ENCODE peak calls at places on chromosomes 16 and 17, in five cellular contexts. D is neural progenitor cell, C is choroid plexus epithelial cell, P is AG10803, F is fibroblast of pulmonary artery. A is an unnamed sample.
A peak's percentile ranks its signal among the peaks of the same experiment; 100 is the strongest.

GRCh38 chr16:30366511-30366910 is 3.8 kb downstream of the TBC1D10B start:
- DNase-seq in C (no peak), D (no peak), F (no peak), P (no peak), A (peak; percentile 69)

GRCh38 chr16:2008631-2009301 is 855 bp downstream of the ZNF598 start:
- DNase-seq in F (peak; percentile 57), P (peak; percentile 62), D (no peak), C (peak; percentile 57), A (peak; percentile 59)

GRCh38 chr17:27294689-27295630 is 1.0 kb downstream of the WSB1 start:
- DNase-seq in C (peak; percentile 94), F (peak; percentile 94), P (peak; percentile 84), D (peak; percentile 82), A (peak; percentile 88)

GRCh38 chr16:23905027-23905426 is 69.2 kb downstream of the PRKCB start:
- DNase-seq in D (peak; percentile 83), F (peak; percentile 3), P (peak; percentile 86), C (peak; percentile 55), A (peak; percentile 57)

GRCh38 chr16:492211-492875 is 35.2 kb upstream of the CAPN15 start:
- DNase-seq in F (no peak), P (no peak), D (peak; percentile 36), C (no peak), A (no peak)

GRCh38 chr17:27471321-27472269 is 15.3 kb downstream of the KSR1 start:
- DNase-seq in F (no peak), C (peak; percentile 42), D (no peak), P (no peak), A (peak; percentile 98)

GRCh38 chr17:4006745-4007211 is 42.5 kb upstream of the ATP2A3 start:
- DNase-seq in F (no peak), C (no peak), D (no peak), P (no peak), A (no peak)

GRCh38 chr16:86740817-86741799 is 162.8 kb downstream of the FOXL1 start:
- DNase-seq in C (peak; percentile 82), F (peak; percentile 76), P (peak; percentile 70), D (peak; percentile 41), A (peak; percentile 36)

GRCh38 chr17:21313320-21313719 is 28.8 kb downstream of the MAP2K3 start:
- DNase-seq in D (no peak), F (no peak), C (no peak), P (no peak), A (no peak)

GRCh38 chr17:65523411-65523810 is 38.0 kb downstream of the AXIN2 start:
- DNase-seq in F (peak; percentile 18), P (no peak), D (no peak), C (no peak), A (no peak)

GRCh38 chr17:72501404-72502110 is 380.7 kb downstream of the SOX9 start:
- DNase-seq in P (no peak), C (peak; percentile 17), F (no peak), D (no peak), A (peak; percentile 57)

GRCh38 chr17:53142890-53143289 is 679.8 kb upstream of the KIF2B start:
- DNase-seq in D (peak; percentile 34), C (no peak), F (peak; percentile 8), P (no peak), A (no peak)

GRCh38 chr16:16857603-16858283 is 478.8 kb downstream of the NPIPA7 start:
- DNase-seq in P (no peak), C (no peak), D (no peak), F (no peak), A (peak; percentile 35)

DNA sequence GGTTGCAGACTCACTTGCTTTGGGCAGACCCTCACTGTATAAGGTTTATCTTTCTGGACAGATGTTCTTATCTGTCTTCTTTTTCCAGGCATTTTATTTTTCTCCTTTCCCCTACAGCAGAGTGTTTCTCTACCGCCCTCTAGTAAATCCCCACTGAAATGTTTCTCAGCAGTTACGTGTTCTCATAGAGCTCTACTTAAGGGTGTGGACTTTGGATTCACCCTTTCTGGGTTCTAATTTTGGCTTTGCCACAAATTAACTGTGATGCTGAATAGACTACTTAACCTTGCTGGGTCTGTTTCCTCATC is 2.0 kb downstream of the ADAT1 start:
- DNase-seq in P (peak; percentile 47), D (peak; percentile 52), F (peak; percentile 63), C (peak; percentile 71), A (peak; percentile 48)
- TF ChIP-seq CTCF in P (peak; percentile 69), D (peak; percentile 67), F (peak; percentile 74), C (peak; percentile 66), A (peak; percentile 59)

GRCh38 chr16:3876160-3876559 is 4.4 kb downstream of the CREBBP start:
- DNase-seq in C (no peak), F (no peak), D (no peak), P (no peak), A (no peak)

GRCh38 chr16:3876695-3877094 is 3.8 kb downstream of the CREBBP start:
- DNase-seq in C (no peak), D (no peak), P (peak; percentile 58), F (no peak), A (peak; percentile 22)

GRCh38 chr16:3873482-3874173 is 6.9 kb downstream of the CREBBP start:
- DNase-seq in D (no peak), C (no peak), F (no peak), P (peak; percentile 55), A (no peak)

GRCh38 chr16:3874242-3874641 is 6.3 kb downstream of the CREBBP start:
- DNase-seq in F (no peak), C (no peak), D (no peak), P (no peak), A (no peak)

GRCh38 chr16:3874794-3875692 is 5.5 kb downstream of the CREBBP start:
- DNase-seq in C (no peak), F (no peak), P (no peak), D (no peak), A (no peak)
- H3K4me3 ChIP-seq in C (no peak overlapping the region), F (no peak overlapping the region), P (no peak overlapping the region), D (no peak overlapping the region), A (no peak overlapping the region)

GRCh38 chr16:66719246-66719645 is 22.7 kb upstream of the CMTM4 start:
- DNase-seq in C (no peak), F (no peak), D (no peak), P (no peak), A (no peak)

GRCh38 chr16:66714062-66714461 is 17.5 kb upstream of the CMTM4 start:
- DNase-seq in C (no peak), F (no peak), D (no peak), P (no peak), A (peak; percentile 24)

GRCh38 chr16:66714659-66715307 is 18.2 kb upstream of the CMTM4 start:
- DNase-seq in F (no peak), D (no peak), P (peak; percentile 34), C (no peak), A (peak; percentile 65)

GRCh38 chr16:66717776-66718175 is 21.2 kb upstream of the CMTM4 start:
- DNase-seq in P (no peak), F (no peak), C (no peak), D (no peak), A (peak; percentile 46)

DNA sequence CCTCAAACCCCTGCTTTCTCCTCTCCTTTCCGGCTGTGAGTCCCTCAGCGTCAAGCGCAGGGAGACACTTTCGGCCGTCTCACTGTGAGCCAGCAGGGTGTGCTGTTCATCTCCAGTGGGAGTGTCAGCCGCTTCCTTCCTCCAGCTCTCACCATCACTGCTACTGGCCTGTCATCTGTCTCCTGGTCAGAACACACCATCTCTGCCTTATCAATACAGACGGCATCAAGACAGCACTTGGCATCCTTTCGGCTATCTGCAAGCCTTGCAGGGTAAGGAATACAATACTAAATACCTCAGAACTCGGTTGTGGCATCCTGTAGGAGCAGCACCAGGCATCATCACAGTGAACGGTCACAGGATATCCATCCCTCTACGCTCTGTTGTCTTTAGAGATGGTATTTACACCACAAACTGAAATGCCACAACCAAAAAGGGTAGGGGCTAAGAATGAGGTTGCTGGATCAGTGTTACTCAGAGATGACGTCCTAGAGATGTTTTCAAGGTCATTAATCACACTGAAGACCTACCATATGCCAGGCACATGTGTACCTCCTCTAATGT is 20.7 kb upstream of the CMTM4 start:
- DNase-seq in F (peak; percentile 64), D (peak; percentile 61), P (peak; percentile 88), C (peak; percentile 74), A (peak; percentile 34)
- TF ChIP-seq CTCF in F (peak; percentile 81), D (peak; percentile 59), P (peak; percentile 90), C (peak; percentile 83), A (peak; percentile 34)

DNA sequence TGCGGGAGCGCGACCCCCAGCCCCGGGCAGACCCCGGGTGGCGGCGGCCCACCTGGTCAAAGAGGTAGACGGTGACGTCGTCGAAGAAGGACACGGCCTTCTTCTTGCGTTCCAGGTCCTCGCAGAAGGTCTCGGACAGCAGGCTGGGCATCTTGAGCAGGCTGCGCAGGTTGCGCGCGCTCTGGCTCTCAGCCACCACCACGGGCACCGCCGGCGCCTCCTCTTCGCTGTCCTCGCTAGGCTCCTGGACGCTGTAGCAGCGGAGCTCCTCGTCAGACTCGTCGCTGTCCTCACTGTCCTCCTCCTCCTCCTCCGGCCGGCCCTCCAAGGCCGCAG is 45.2 kb upstream of the PVALEF start:
- DNase-seq in C (no peak), P (no peak), D (peak; percentile 32), F (no peak), A (no peak)
- H3K4me3 ChIP-seq in C (no peak overlapping the region), P (no peak overlapping the region), D (no peak overlapping the region), F (no peak overlapping the region), A (no peak overlapping the region)

GRCh38 chr16:10121496-10121895 is 60.7 kb downstream of the GRIN2A start:
- DNase-seq in F (peak; percentile 3), D (no peak), P (peak; percentile 72), C (peak; percentile 1), A (peak; percentile 49)

GRCh38 chr16:10123141-10123540 is 59.1 kb downstream of the GRIN2A start:
- DNase-seq in D (no peak), F (no peak), P (peak; percentile 10), C (no peak), A (no peak)

GRCh38 chr16:10122026-10122425 is 60.2 kb downstream of the GRIN2A start:
- DNase-seq in P (no peak), D (no peak), F (no peak), C (no peak), A (no peak)

GRCh38 chr16:10120953-10121352 is 61.3 kb downstream of the GRIN2A start:
- DNase-seq in P (no peak), D (no peak), C (no peak), F (no peak), A (no peak)

DNA sequence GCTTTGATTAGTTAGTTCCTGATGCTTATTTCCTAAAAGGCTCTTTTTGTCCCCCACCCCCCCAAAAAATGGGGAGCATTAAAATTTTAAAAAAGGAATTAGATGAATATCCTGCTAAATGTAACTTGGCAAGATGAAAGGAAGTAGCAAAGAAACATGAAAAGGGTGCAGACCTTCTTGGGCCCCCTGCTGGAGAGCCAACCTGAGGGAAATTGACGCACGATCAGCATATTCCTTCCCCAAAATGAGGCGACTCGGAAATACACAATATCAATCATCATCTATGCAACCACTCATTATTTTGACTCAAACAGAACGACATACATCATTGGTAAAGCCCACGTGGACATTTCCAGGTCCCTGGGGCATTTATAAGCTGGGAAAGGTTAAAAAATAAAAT is 59.7 kb downstream of the GRIN2A start:
- DNase-seq in D (peak; percentile 16), C (no peak), F (no peak), P (no peak), A (no peak)
- TF ChIP-seq CTCF in D (peak; percentile 49), C (no peak), F (no peak), P (peak; percentile 50), A (no peak)

DNA sequence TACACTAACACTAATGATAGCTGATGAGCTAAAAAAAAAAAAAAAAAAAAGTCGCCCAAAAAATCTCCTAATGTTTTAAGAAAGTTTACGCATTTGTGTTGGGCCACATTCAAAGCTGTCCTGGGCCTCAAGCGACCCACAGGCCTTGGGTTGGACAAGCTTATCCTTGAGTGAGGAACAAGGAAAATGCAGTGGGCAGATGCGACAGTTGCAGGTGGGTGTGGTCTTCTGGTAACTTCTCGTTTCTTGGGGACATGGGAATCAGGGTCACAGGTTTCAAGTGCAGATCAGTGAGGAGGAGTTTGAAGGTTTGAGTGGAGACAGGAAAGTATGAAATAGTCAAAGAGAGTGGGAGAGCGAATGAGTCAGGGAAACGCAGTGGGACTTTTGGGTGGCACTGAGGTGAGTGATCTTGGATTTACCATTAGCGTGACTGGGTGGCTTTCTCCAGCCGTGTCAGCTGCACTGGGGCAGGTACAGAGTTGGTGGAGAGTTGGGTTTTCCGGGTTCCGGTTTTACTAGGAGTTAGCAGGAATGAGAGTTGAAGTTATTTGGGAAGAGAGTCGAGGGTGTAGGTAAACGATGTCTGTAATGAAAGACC is 15.4 kb upstream of the CCL22 start:
- DNase-seq in C (no peak), F (no peak), P (no peak), D (no peak), A (no peak)
- H3K4me3 ChIP-seq in C (no peak overlapping the region), F (no peak overlapping the region), P (no peak overlapping the region), D (no peak overlapping the region), A (no peak overlapping the region)

A was measured in epithelial cell of esophagus.